ENCODE peak calls at places on chromosomes 2 and 18, in nine cellular contexts. G is stimulated activated CD4-positive, alpha-beta T cell treated with anti-CD3 and anti-CD28 coated beads, Interleukin-15, amount 100 ng/mL, for 1 hour; L is SK-N-DZ; X is posterior vena cava; J is activated CD4-positive, CD25-positive, alpha-beta regulatory T cell; R is effector memory CD4-positive, alpha-beta T cell; W is hippocampal formation; M is skeletal muscle cell; S is IMR-90. B is an unnamed sample.

GRCh38 chr2:62501794-62502500 is 4.0 kb downstream of the TMEM17 start:
- DNase-seq in G (no peak), L (no peak), X (no peak), J (no peak), R (no peak), W (no peak), M (peak), S (peak), B (no peak)

GRCh38 chr2:117071556-117072102 is 742.9 kb upstream of the DDX18 start:
- DNase-seq in G (no peak), L (no peak), X (peak), J (no peak), R (no peak), W (no peak), M (no peak), S (no peak), B (no peak)

GRCh38 chr2:96737831-96738230 is 2.0 kb downstream of the LMAN2L start:
- DNase-seq in G (no peak), L (no peak), X (no peak), J (no peak), R (peak), W (no peak), M (no peak), S (no peak), B (no peak)

GRCh38 chr2:187982668-187983067 is 309.0 kb upstream of the GULP1 start:
- DNase-seq in G (no peak), L (no peak), X (no peak), J (no peak), R (no peak), W (no peak), M (peak), S (peak), B (no peak)

GRCh38 chr2:209713219-209713618 is 58.4 kb upstream of the UNC80 start:
- DNase-seq in G (no peak), L (no peak), X (no peak), J (no peak), R (no peak), W (no peak), M (no peak), S (no peak), B (no peak)

GRCh38 chr2:119485336-119486110 is 38.8 kb downstream of the SCTR start:
- DNase-seq in G (no peak), L (no peak), X (peak), J (no peak), R (no peak), W (no peak), M (no peak), S (no peak), B (no peak)

GRCh38 chr18:70333757-70334156 is 44.9 kb downstream of the SOCS6 start:
- DNase-seq in G (no peak), L (no peak), X (no peak), J (no peak), R (no peak), W (no peak), M (peak), S (peak), B (no peak)

GRCh38 chr2:221997683-221998082 is 301.1 kb downstream of the PAX3 start:
- DNase-seq in G (no peak), L (no peak), X (no peak), J (no peak), R (no peak), W (no peak), M (no peak), S (peak), B (no peak)

GRCh38 chr2:225100269-225100668 is 58.0 kb upstream of the DOCK10 start:
- DNase-seq in G (no peak), L (no peak), X (no peak), J (no peak), R (no peak), W (no peak), M (no peak), S (peak), B (no peak)

GRCh38 chr2:177188482-177189469 is 23.8 kb upstream of the HNRNPA3 start:
- DNase-seq in G (no peak), L (no peak), X (no peak), J (no peak), R (no peak), W (no peak), M (no peak), S (no peak), B (no peak)

GRCh38 chr2:218002792-218003191 is at the start of gene TNS1:
- DNase-seq in G (no peak), L (peak), X (no peak), J (no peak), R (no peak), W (no peak), M (no peak), S (peak), B (no peak)

B was measured in T-helper 1 cell.